ENCODE peak calls at places on chromosomes 5 and 9, in ten cellular contexts. One of them, this sample, is unnamed.

GRCh38 chr5:37121465-37121864 is 127.7 kb downstream of the CPLANE1 start:
- DNase-seq in activated effector memory CD4-positive, alpha-beta T cell treated with Interleukin-2 at 50 U/mL for 16 hours: no peak
- DNase-seq in T47D: no peak
- DNase-seq in NCI-H774: no peak
- DNase-seq in thyroid gland: no peak
- DNase-seq in stimulated activated CD8-positive, alpha-beta memory T cell treated with anti-CD3 and anti-CD28 coated beads, Interleukin-15, amount 100 ng/mL, for 24 hours: no peak
- DNase-seq in T-cell: no peak
- DNase-seq in activated B cell treated with CpG ODN at 0.5 μM for 24 hours: no peak
- DNase-seq in activated CD4-positive, CD25-positive, alpha-beta regulatory T cell: no peak
- DNase-seq in endothelial cell: no peak
- DNase-seq in this sample: no peak

GRCh38 chr5:150575745-150576448 is 64.6 kb upstream of the SYNPO start:
- DNase-seq in activated effector memory CD4-positive, alpha-beta T cell treated with Interleukin-2 at 50 U/mL for 16 hours: no peak
- DNase-seq in T47D: no peak
- DNase-seq in NCI-H774: no peak
- DNase-seq in thyroid gland: no peak
- DNase-seq in stimulated activated CD8-positive, alpha-beta memory T cell treated with anti-CD3 and anti-CD28 coated beads, Interleukin-15, amount 100 ng/mL, for 24 hours: no peak
- DNase-seq in T-cell: no peak
- DNase-seq in activated B cell treated with CpG ODN at 0.5 μM for 24 hours: no peak
- DNase-seq in activated CD4-positive, CD25-positive, alpha-beta regulatory T cell: no peak
- DNase-seq in endothelial cell: no peak
- DNase-seq in this sample: no peak

GRCh38 chr5:151085517-151086031 is 4.7 kb upstream of the TNIP1 start:
- DNase-seq in activated effector memory CD4-positive, alpha-beta T cell treated with Interleukin-2 at 50 U/mL for 16 hours: no peak
- DNase-seq in T47D: no peak
- DNase-seq in NCI-H774: no peak
- DNase-seq in thyroid gland: peak
- DNase-seq in stimulated activated CD8-positive, alpha-beta memory T cell treated with anti-CD3 and anti-CD28 coated beads, Interleukin-15, amount 100 ng/mL, for 24 hours: no peak
- DNase-seq in T-cell: peak
- DNase-seq in activated B cell treated with CpG ODN at 0.5 μM for 24 hours: no peak
- DNase-seq in activated CD4-positive, CD25-positive, alpha-beta regulatory T cell: no peak
- DNase-seq in endothelial cell: no peak
- DNase-seq in this sample: peak

GRCh38 chr9:503881-504852 is 289.5 kb downstream of the DOCK8 start:
- DNase-seq in activated effector memory CD4-positive, alpha-beta T cell treated with Interleukin-2 at 50 U/mL for 16 hours: peak
- DNase-seq in T47D: peak
- DNase-seq in NCI-H774: peak
- DNase-seq in thyroid gland: peak
- DNase-seq in stimulated activated CD8-positive, alpha-beta memory T cell treated with anti-CD3 and anti-CD28 coated beads, Interleukin-15, amount 100 ng/mL, for 24 hours: peak
- DNase-seq in T-cell: peak
- DNase-seq in activated B cell treated with CpG ODN at 0.5 μM for 24 hours: peak
- DNase-seq in activated CD4-positive, CD25-positive, alpha-beta regulatory T cell: peak
- DNase-seq in endothelial cell: peak
- DNase-seq in this sample: peak

GRCh38 chr9:122350577-122351355 is 20.1 kb upstream of the PTGS1 start:
- DNase-seq in activated effector memory CD4-positive, alpha-beta T cell treated with Interleukin-2 at 50 U/mL for 16 hours: peak
- DNase-seq in T47D: peak
- DNase-seq in NCI-H774: peak
- DNase-seq in thyroid gland: peak
- DNase-seq in stimulated activated CD8-positive, alpha-beta memory T cell treated with anti-CD3 and anti-CD28 coated beads, Interleukin-15, amount 100 ng/mL, for 24 hours: peak
- DNase-seq in T-cell: peak
- DNase-seq in activated B cell treated with CpG ODN at 0.5 μM for 24 hours: peak
- DNase-seq in activated CD4-positive, CD25-positive, alpha-beta regulatory T cell: peak
- DNase-seq in endothelial cell: peak
- DNase-seq in this sample: peak

GRCh38 chr5:2000591-2000990 is 117.9 kb upstream of the IRX4 start:
- DNase-seq in activated effector memory CD4-positive, alpha-beta T cell treated with Interleukin-2 at 50 U/mL for 16 hours: no peak
- DNase-seq in T47D: no peak
- DNase-seq in NCI-H774: no peak
- DNase-seq in thyroid gland: no peak
- DNase-seq in stimulated activated CD8-positive, alpha-beta memory T cell treated with anti-CD3 and anti-CD28 coated beads, Interleukin-15, amount 100 ng/mL, for 24 hours: no peak
- DNase-seq in T-cell: no peak
- DNase-seq in activated B cell treated with CpG ODN at 0.5 μM for 24 hours: no peak
- DNase-seq in activated CD4-positive, CD25-positive, alpha-beta regulatory T cell: no peak
- DNase-seq in endothelial cell: no peak
- DNase-seq in this sample: no peak

GRCh38 chr5:72956324-72957140 is 691 bp downstream of the FCHO2 start:
- DNase-seq in activated effector memory CD4-positive, alpha-beta T cell treated with Interleukin-2 at 50 U/mL for 16 hours: no peak
- DNase-seq in T47D: peak
- DNase-seq in NCI-H774: peak
- DNase-seq in thyroid gland: peak
- DNase-seq in stimulated activated CD8-positive, alpha-beta memory T cell treated with anti-CD3 and anti-CD28 coated beads, Interleukin-15, amount 100 ng/mL, for 24 hours: peak
- DNase-seq in T-cell: no peak
- DNase-seq in activated B cell treated with CpG ODN at 0.5 μM for 24 hours: peak
- DNase-seq in activated CD4-positive, CD25-positive, alpha-beta regulatory T cell: peak
- DNase-seq in endothelial cell: peak
- DNase-seq in this sample: peak

GRCh38 chr9:82133973-82134372 is 145.4 kb downstream of the SPATA31D1 start:
- DNase-seq in activated effector memory CD4-positive, alpha-beta T cell treated with Interleukin-2 at 50 U/mL for 16 hours: no peak
- DNase-seq in T47D: no peak
- DNase-seq in NCI-H774: no peak
- DNase-seq in thyroid gland: no peak
- DNase-seq in stimulated activated CD8-positive, alpha-beta memory T cell treated with anti-CD3 and anti-CD28 coated beads, Interleukin-15, amount 100 ng/mL, for 24 hours: no peak
- DNase-seq in T-cell: no peak
- DNase-seq in activated B cell treated with CpG ODN at 0.5 μM for 24 hours: no peak
- DNase-seq in activated CD4-positive, CD25-positive, alpha-beta regulatory T cell: no peak
- DNase-seq in endothelial cell: no peak
- DNase-seq in this sample: no peak

GRCh38 chr5:162096448-162096847 is 28.9 kb downstream of the GABRG2 start:
- DNase-seq in activated effector memory CD4-positive, alpha-beta T cell treated with Interleukin-2 at 50 U/mL for 16 hours: no peak
- DNase-seq in T47D: peak
- DNase-seq in NCI-H774: no peak
- DNase-seq in thyroid gland: no peak
- DNase-seq in stimulated activated CD8-positive, alpha-beta memory T cell treated with anti-CD3 and anti-CD28 coated beads, Interleukin-15, amount 100 ng/mL, for 24 hours: no peak
- DNase-seq in T-cell: no peak
- DNase-seq in activated B cell treated with CpG ODN at 0.5 μM for 24 hours: no peak
- DNase-seq in activated CD4-positive, CD25-positive, alpha-beta regulatory T cell: no peak
- DNase-seq in endothelial cell: no peak
- DNase-seq in this sample: no peak

GRCh38 chr5:55308254-55308836 is 556 bp downstream of the MTREX start:
- DNase-seq in activated effector memory CD4-positive, alpha-beta T cell treated with Interleukin-2 at 50 U/mL for 16 hours: no peak
- DNase-seq in T47D: no peak
- DNase-seq in NCI-H774: peak
- DNase-seq in thyroid gland: peak
- DNase-seq in stimulated activated CD8-positive, alpha-beta memory T cell treated with anti-CD3 and anti-CD28 coated beads, Interleukin-15, amount 100 ng/mL, for 24 hours: no peak
- DNase-seq in T-cell: no peak
- DNase-seq in activated B cell treated with CpG ODN at 0.5 μM for 24 hours: no peak
- DNase-seq in activated CD4-positive, CD25-positive, alpha-beta regulatory T cell: no peak
- DNase-seq in endothelial cell: peak
- DNase-seq in this sample: no peak

GRCh38 chr5:134846641-134846960 is 833 bp downstream of the C5orf24 start:
- DNase-seq in activated effector memory CD4-positive, alpha-beta T cell treated with Interleukin-2 at 50 U/mL for 16 hours: no peak
- DNase-seq in T47D: no peak
- DNase-seq in NCI-H774: no peak
- DNase-seq in thyroid gland: no peak
- DNase-seq in stimulated activated CD8-positive, alpha-beta memory T cell treated with anti-CD3 and anti-CD28 coated beads, Interleukin-15, amount 100 ng/mL, for 24 hours: no peak
- DNase-seq in T-cell: no peak
- DNase-seq in activated B cell treated with CpG ODN at 0.5 μM for 24 hours: no peak
- DNase-seq in activated CD4-positive, CD25-positive, alpha-beta regulatory T cell: no peak
- DNase-seq in endothelial cell: no peak
- DNase-seq in this sample: no peak

GRCh38 chr9:114350636-114351396 is 21.1 kb downstream of the ORM2 start:
- DNase-seq in activated effector memory CD4-positive, alpha-beta T cell treated with Interleukin-2 at 50 U/mL for 16 hours: no peak
- DNase-seq in T47D: no peak
- DNase-seq in NCI-H774: no peak
- DNase-seq in thyroid gland: no peak
- DNase-seq in stimulated activated CD8-positive, alpha-beta memory T cell treated with anti-CD3 and anti-CD28 coated beads, Interleukin-15, amount 100 ng/mL, for 24 hours: no peak
- DNase-seq in T-cell: no peak
- DNase-seq in activated B cell treated with CpG ODN at 0.5 μM for 24 hours: no peak
- DNase-seq in activated CD4-positive, CD25-positive, alpha-beta regulatory T cell: no peak
- DNase-seq in endothelial cell: no peak
- DNase-seq in this sample: no peak

GRCh38 chr9:30584559-30584958 is 1799.9 kb upstream of the ACO1 start:
- DNase-seq in activated effector memory CD4-positive, alpha-beta T cell treated with Interleukin-2 at 50 U/mL for 16 hours: no peak
- DNase-seq in T47D: no peak
- DNase-seq in NCI-H774: no peak
- DNase-seq in thyroid gland: no peak
- DNase-seq in stimulated activated CD8-positive, alpha-beta memory T cell treated with anti-CD3 and anti-CD28 coated beads, Interleukin-15, amount 100 ng/mL, for 24 hours: no peak
- DNase-seq in T-cell: no peak
- DNase-seq in activated B cell treated with CpG ODN at 0.5 μM for 24 hours: no peak
- DNase-seq in activated CD4-positive, CD25-positive, alpha-beta regulatory T cell: no peak
- DNase-seq in endothelial cell: no peak
- DNase-seq in this sample: no peak

GRCh38 chr5:95941756-95942155 is 19.9 kb downstream of the ELL2 start:
- DNase-seq in activated effector memory CD4-positive, alpha-beta T cell treated with Interleukin-2 at 50 U/mL for 16 hours: no peak
- DNase-seq in T47D: no peak
- DNase-seq in NCI-H774: peak
- DNase-seq in thyroid gland: no peak
- DNase-seq in stimulated activated CD8-positive, alpha-beta memory T cell treated with anti-CD3 and anti-CD28 coated beads, Interleukin-15, amount 100 ng/mL, for 24 hours: no peak
- DNase-seq in T-cell: no peak
- DNase-seq in activated B cell treated with CpG ODN at 0.5 μM for 24 hours: no peak
- DNase-seq in activated CD4-positive, CD25-positive, alpha-beta regulatory T cell: no peak
- DNase-seq in endothelial cell: no peak
- DNase-seq in this sample: no peak

GRCh38 chr9:38031594-38031993 is 37.4 kb downstream of the SHB start:
- DNase-seq in activated effector memory CD4-positive, alpha-beta T cell treated with Interleukin-2 at 50 U/mL for 16 hours: no peak
- DNase-seq in T47D: no peak
- DNase-seq in NCI-H774: no peak
- DNase-seq in thyroid gland: no peak
- DNase-seq in stimulated activated CD8-positive, alpha-beta memory T cell treated with anti-CD3 and anti-CD28 coated beads, Interleukin-15, amount 100 ng/mL, for 24 hours: no peak
- DNase-seq in T-cell: no peak
- DNase-seq in activated B cell treated with CpG ODN at 0.5 μM for 24 hours: no peak
- DNase-seq in activated CD4-positive, CD25-positive, alpha-beta regulatory T cell: no peak
- DNase-seq in endothelial cell: no peak
- DNase-seq in this sample: no peak

GRCh38 chr9:106421772-106422171 is 441.2 kb upstream of the ZNF462 start:
- DNase-seq in activated effector memory CD4-positive, alpha-beta T cell treated with Interleukin-2 at 50 U/mL for 16 hours: no peak
- DNase-seq in T47D: no peak
- DNase-seq in NCI-H774: no peak
- DNase-seq in thyroid gland: no peak
- DNase-seq in stimulated activated CD8-positive, alpha-beta memory T cell treated with anti-CD3 and anti-CD28 coated beads, Interleukin-15, amount 100 ng/mL, for 24 hours: no peak
- DNase-seq in T-cell: no peak
- DNase-seq in activated B cell treated with CpG ODN at 0.5 μM for 24 hours: no peak
- DNase-seq in activated CD4-positive, CD25-positive, alpha-beta regulatory T cell: no peak
- DNase-seq in endothelial cell: no peak
- DNase-seq in this sample: no peak

GRCh38 chr5:14250778-14251711 is 107.9 kb downstream of the TRIO start:
- DNase-seq in activated effector memory CD4-positive, alpha-beta T cell treated with Interleukin-2 at 50 U/mL for 16 hours: no peak
- DNase-seq in T47D: no peak
- DNase-seq in NCI-H774: no peak
- DNase-seq in thyroid gland: no peak
- DNase-seq in stimulated activated CD8-positive, alpha-beta memory T cell treated with anti-CD3 and anti-CD28 coated beads, Interleukin-15, amount 100 ng/mL, for 24 hours: no peak
- DNase-seq in T-cell: no peak
- DNase-seq in activated B cell treated with CpG ODN at 0.5 μM for 24 hours: no peak
- DNase-seq in activated CD4-positive, CD25-positive, alpha-beta regulatory T cell: no peak
- DNase-seq in endothelial cell: no peak
- DNase-seq in this sample: no peak

GRCh38 chr9:97572196-97572891 is 60.8 kb downstream of the TSTD2 start:
- DNase-seq in activated effector memory CD4-positive, alpha-beta T cell treated with Interleukin-2 at 50 U/mL for 16 hours: no peak
- DNase-seq in T47D: no peak
- DNase-seq in NCI-H774: no peak
- DNase-seq in thyroid gland: no peak
- DNase-seq in stimulated activated CD8-positive, alpha-beta memory T cell treated with anti-CD3 and anti-CD28 coated beads, Interleukin-15, amount 100 ng/mL, for 24 hours: no peak
- DNase-seq in T-cell: no peak
- DNase-seq in activated B cell treated with CpG ODN at 0.5 μM for 24 hours: no peak
- DNase-seq in activated CD4-positive, CD25-positive, alpha-beta regulatory T cell: no peak
- DNase-seq in endothelial cell: no peak
- DNase-seq in this sample: no peak

GRCh38 chr9:114167591-114168091 is 12.3 kb downstream of the COL27A1 start:
- DNase-seq in activated effector memory CD4-positive, alpha-beta T cell treated with Interleukin-2 at 50 U/mL for 16 hours: no peak
- DNase-seq in T47D: no peak
- DNase-seq in NCI-H774: no peak
- DNase-seq in thyroid gland: no peak
- DNase-seq in stimulated activated CD8-positive, alpha-beta memory T cell treated with anti-CD3 and anti-CD28 coated beads, Interleukin-15, amount 100 ng/mL, for 24 hours: no peak
- DNase-seq in T-cell: no peak
- DNase-seq in activated B cell treated with CpG ODN at 0.5 μM for 24 hours: no peak
- DNase-seq in activated CD4-positive, CD25-positive, alpha-beta regulatory T cell: no peak
- DNase-seq in endothelial cell: no peak
- DNase-seq in this sample: no peak

This sample was measured in body of pancreas.